ENCODE peak calls at places on chromosome 12, in six cellular contexts. O is stimulated activated CD8-positive, alpha-beta memory T cell treated with anti-CD3 and anti-CD28 coated beads, Interleukin-7, amount 100 ng/mL, for 1 hour; Z is gastrocnemius medialis; I is activated naive CD8-positive, alpha-beta T cell treated with anti-CD3 and anti-CD28 coated beads, Interleukin-2, amount 50 U/mL, for 24 hours; G is NCI-H345; A is H7. W is an unnamed sample.

GRCh38 chr12:104526320-104526719 is 69.6 kb downstream of the CHST11 start:
- DNase-seq in I (no peak), O (no peak), Z (no peak), A (peak; percentile 51), G (no peak), W (no peak)

GRCh38 chr12:100268835-100269564 is 2.0 kb downstream of the SCYL2 start:
- DNase-seq in O (no peak), I (no peak), Z (no peak), A (no peak), G (no peak), W (no peak)

GRCh38 chr12:132955094-132955932 is 793 bp downstream of the ZNF605 start:
- DNase-seq in A (no peak), I (peak; percentile 35), O (no peak), G (peak; percentile 40), Z (no peak), W (no peak)

GRCh38 chr12:18990866-18991265 is 138.7 kb upstream of the PLEKHA5 start:
- DNase-seq in Z (no peak), I (no peak), A (no peak), O (no peak), G (peak; percentile 31), W (no peak)

GRCh38 chr12:114288071-114288470 is 117.9 kb downstream of the TBX5 start:
- DNase-seq in G (no peak), O (no peak), Z (no peak), A (no peak), I (no peak), W (no peak)

GRCh38 chr12:53313996-53314395 is 7.4 kb downstream of the AAAS start:
- DNase-seq in O (no peak), G (no peak), Z (no peak), A (no peak), I (no peak), W (no peak)

GRCh38 chr12:13177373-13177772 is 19.2 kb upstream of the EMP1 start:
- DNase-seq in O (no peak), G (no peak), Z (no peak), A (no peak), I (no peak), W (no peak)

GRCh38 chr12:52528641-52529143 is 8.5 kb upstream of the KRT5 start:
- DNase-seq in Z (no peak), O (no peak), I (no peak), A (no peak), G (no peak), W (no peak)

GRCh38 chr12:5806376-5807089 is 138.5 kb downstream of the ANO2 start:
- DNase-seq in I (no peak), A (no peak), Z (no peak), G (no peak), O (no peak), W (no peak)

GRCh38 chr12:27549231-27549800 is 25.3 kb downstream of the PPFIBP1 start:
- DNase-seq in A (no peak), I (no peak), G (no peak), Z (no peak), O (no peak), W (no peak)

GRCh38 chr12:122238861-122239260 is 13.0 kb upstream of the DIABLO start:
- DNase-seq in A (no peak), O (no peak), Z (no peak), I (no peak), G (no peak), W (no peak)

GRCh38 chr12:7113389-7113871 is 4.4 kb upstream of the C1RL start:
- DNase-seq in Z (no peak), A (peak; percentile 77), O (no peak), I (peak; percentile 34), G (peak; percentile 35), W (no peak)

GRCh38 chr12:42756841-42757661 is 167.5 kb upstream of the PRICKLE1 start:
- DNase-seq in I (no peak), A (peak; percentile 68), G (no peak), O (no peak), Z (no peak), W (no peak)

GRCh38 chr12:123131291-123131831 is 19.5 kb downstream of the PITPNM2 start:
- DNase-seq in O (no peak), G (no peak), Z (no peak), A (no peak), I (no peak), W (no peak)